ENCODE peak calls at places on chromosomes 6 and 20, in six cellular contexts. W, T, I, F, D and N are unnamed samples.

GRCh38 chr20:34638532-34638931 is 38.4 kb downstream of the PIGU start:
- DNase-seq in W (no peak), T (no peak), I (no peak), F (no peak), D (no peak), N (no peak)

GRCh38 chr6:46926481-46926880 is 4.7 kb upstream of the ADGRF5 start:
- DNase-seq in W (no peak), T (no peak), I (no peak), F (no peak), D (no peak), N (no peak)

GRCh38 chr6:22598386-22598785 is 29.0 kb downstream of the HDGFL1 start:
- DNase-seq in W (no peak), T (no peak), I (no peak), F (no peak), D (no peak), N (no peak)

GRCh38 chr6:63352587-63353281 is 33.0 kb upstream of the LGSN start:
- DNase-seq in W (peak), T (no peak), I (no peak), F (no peak), D (no peak), N (no peak)

GRCh38 chr20:55561259-55561658 is 444.1 kb downstream of the CBLN4 start:
- DNase-seq in W (no peak), T (no peak), I (no peak), F (no peak), D (no peak), N (no peak)

GRCh38 chr6:40930555-40930954 is 108.5 kb downstream of the UNC5CL start:
- DNase-seq in W (peak), T (peak), I (no peak), F (no peak), D (no peak), N (no peak)

GRCh38 chr6:125679651-125680050 is 69.8 kb upstream of the HEY2 start:
- DNase-seq in W (no peak), T (no peak), I (no peak), F (no peak), D (no peak), N (no peak)

GRCh38 chr6:680204-680603 is 12.7 kb downstream of the EXOC2 start:
- DNase-seq in W (no peak), T (no peak), I (no peak), F (no peak), D (no peak), N (no peak)

GRCh38 chr20:59412251-59412650 is 111.8 kb downstream of the EDN3 start:
- DNase-seq in W (no peak), T (no peak), I (no peak), F (no peak), D (no peak), N (no peak)

GRCh38 chr6:21426841-21427490 is 166.6 kb upstream of the SOX4 start:
- DNase-seq in W (no peak), T (no peak), I (no peak), F (no peak), D (no peak), N (no peak)

DNA sequence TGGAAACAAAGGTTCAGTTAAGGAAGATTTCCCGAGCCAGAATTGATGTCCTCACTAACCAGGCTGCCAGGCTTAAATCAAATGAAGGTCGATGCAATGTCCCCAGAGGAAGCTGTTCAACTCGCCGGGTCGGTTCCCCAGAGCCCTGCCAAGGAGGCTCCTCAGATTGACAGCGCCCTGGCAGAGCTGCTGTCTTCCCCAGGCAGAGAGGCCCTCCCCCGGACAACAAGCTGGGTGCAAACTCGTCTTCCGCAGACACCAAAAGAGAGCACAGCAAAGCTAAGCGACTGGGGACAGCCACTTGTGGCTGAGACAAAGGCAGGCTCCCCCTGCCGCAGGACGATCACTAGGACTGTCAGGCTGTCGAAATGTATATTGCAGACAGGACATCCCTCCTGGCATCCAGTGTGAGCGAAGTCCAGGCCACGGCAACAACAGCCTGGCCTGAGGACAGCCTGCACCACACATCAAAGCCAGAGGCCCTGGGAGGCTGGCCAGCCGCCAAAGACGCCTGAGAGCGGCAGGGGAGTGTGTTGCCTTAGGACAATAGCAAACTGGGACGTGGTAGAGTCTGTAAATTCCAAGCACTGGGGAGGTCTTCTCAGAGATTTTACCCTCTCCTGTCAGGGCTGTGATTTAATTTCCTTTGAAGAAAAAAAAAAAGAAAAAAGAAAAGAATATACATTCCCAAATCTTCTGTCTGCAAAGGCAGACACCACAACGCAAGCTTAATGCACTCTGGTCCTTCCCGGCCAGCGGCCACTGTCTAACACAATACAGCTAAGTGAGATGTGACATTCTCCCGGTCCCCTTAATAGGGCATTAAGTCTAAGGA is 99.1 kb downstream of the HIVEP2 start:
- DNase-seq in W (peak), T (peak), I (peak), F (peak), D (peak), N (peak)
- TF ChIP-seq CTCF in W (no peak), T (peak), I (no peak), F (peak), D (no peak), N (no peak)

GRCh38 chr6:145071836-145072235 is 663.5 kb downstream of the EPM2A start:
- DNase-seq in W (no peak), T (no peak), I (no peak), F (no peak), D (no peak), N (no peak)

GRCh38 chr6:145067430-145067829 is 667.9 kb downstream of the EPM2A start:
- DNase-seq in W (no peak), T (no peak), I (no peak), F (no peak), D (no peak), N (no peak)

GRCh38 chr6:145069966-145070365 is 665.4 kb downstream of the EPM2A start:
- DNase-seq in W (no peak), T (no peak), I (no peak), F (no peak), D (no peak), N (no peak)

GRCh38 chr6:145073811-145074210 is 661.5 kb downstream of the EPM2A start:
- DNase-seq in W (no peak), T (no peak), I (no peak), F (no peak), D (no peak), N (no peak)

DNA sequence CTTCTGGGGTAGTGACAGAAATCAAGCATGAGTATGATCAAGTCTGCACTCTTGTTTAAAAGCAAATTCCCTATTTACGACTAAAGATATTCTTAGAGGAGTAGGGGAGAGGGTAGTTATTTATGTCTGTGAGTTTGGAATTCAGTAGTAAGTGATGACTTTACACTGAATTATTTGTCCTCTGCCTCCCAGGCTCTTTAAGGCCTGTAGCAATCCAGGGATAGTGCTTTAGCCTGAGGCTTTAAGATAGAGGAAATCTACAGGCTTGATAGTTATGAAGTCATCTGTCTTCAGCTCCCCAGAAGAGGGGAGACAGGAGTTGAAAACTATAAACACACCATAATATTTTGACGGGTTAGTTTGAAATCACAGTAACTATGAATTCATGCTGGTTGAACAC is 664.5 kb downstream of the EPM2A start:
- DNase-seq in W (no peak), T (no peak), I (no peak), F (no peak), D (no peak), N (no peak)
- H3K27ac ChIP-seq in W (no peak), T (no peak), I (no peak), F (no peak), D (no peak), N (no peak)

GRCh38 chr6:130865793-130866192 is 38.6 kb downstream of the SMLR1 start:
- DNase-seq in W (no peak), T (no peak), I (no peak), F (no peak), D (no peak), N (no peak)
- TF ChIP-seq CTCF in W (no peak), T (no peak), I (no peak), F (no peak), D (no peak), N (no peak)

DNA sequence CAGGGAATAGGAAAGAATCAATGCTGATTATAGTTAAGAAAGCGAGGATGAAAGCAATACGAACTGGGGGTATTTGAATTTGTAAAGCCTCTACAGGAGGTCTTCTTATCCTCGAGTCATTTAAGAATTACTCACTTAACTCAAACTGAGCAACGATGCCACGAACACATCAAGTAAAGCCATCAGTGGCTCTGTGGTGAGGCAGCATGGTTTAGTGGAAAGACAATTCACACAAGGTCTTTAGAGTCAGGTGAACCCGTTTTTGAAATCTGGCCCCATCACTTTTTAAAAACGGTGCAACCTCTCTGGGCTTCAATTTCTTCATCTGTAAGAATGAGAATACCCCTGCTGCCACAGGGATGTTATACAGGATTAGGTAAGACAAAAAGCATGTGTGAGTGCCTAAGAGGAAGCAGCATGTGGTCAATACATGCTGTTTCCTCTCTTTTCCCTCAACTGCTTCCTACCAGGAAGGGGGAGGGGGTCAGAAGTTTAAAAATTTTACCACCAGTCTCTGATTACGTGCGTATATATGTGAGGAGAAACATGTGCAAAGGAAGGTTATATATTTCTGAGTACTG is 162.0 kb downstream of the BTBD9 start:
- DNase-seq in W (no peak), T (no peak), I (no peak), F (no peak), D (no peak), N (no peak)
- H3K27ac ChIP-seq in W (no peak), T (no peak), I (no peak), F (no peak), D (no peak), N (no peak)

GRCh38 chr20:21028436-21028835 is 77.7 kb downstream of the LINC00237 start:
- DNase-seq in W (no peak), T (no peak), I (no peak), F (no peak), D (no peak), N (no peak)
- TF ChIP-seq CTCF in W (no peak), T (no peak), I (no peak), F (no peak), D (no peak), N (no peak)

GRCh38 chr20:57659131-57659788 is 39.0 kb upstream of the ZBP1 start:
- DNase-seq in W (peak), T (peak), I (no peak), F (peak), D (peak), N (no peak)
- H3K27ac ChIP-seq in W (no peak), T (no peak), I (no peak), F (no peak), D (no peak), N (no peak)